ENCODE peak calls at places on chromosome 14, in eight cellular contexts. One of them, this sample, is unnamed.

GRCh38 chr14:61511558-61511924 is 183.8 kb upstream of the HIF1A start:
- DNase-seq in naive thymus-derived CD4-positive, alpha-beta T cell: no peak
- DNase-seq in head of caudate nucleus: peak
- DNase-seq in amniotic stem cell: no peak
- DNase-seq in 8988T: no peak
- DNase-seq in NCI-H524: no peak
- DNase-seq in T-helper 1 cell: no peak
- DNase-seq in aorta: no peak
- DNase-seq in this sample: no peak

GRCh38 chr14:94018308-94018707 is 7.8 kb upstream of the OTUB2 start:
- DNase-seq in naive thymus-derived CD4-positive, alpha-beta T cell: no peak
- DNase-seq in head of caudate nucleus: no peak
- DNase-seq in amniotic stem cell: no peak
- DNase-seq in 8988T: no peak
- DNase-seq in NCI-H524: peak
- DNase-seq in T-helper 1 cell: no peak
- DNase-seq in aorta: no peak
- DNase-seq in this sample: no peak

GRCh38 chr14:92495041-92495440 is 18.5 kb upstream of the RIN3 start:
- DNase-seq in naive thymus-derived CD4-positive, alpha-beta T cell: no peak
- DNase-seq in head of caudate nucleus: no peak
- DNase-seq in amniotic stem cell: peak
- DNase-seq in 8988T: no peak
- DNase-seq in NCI-H524: no peak
- DNase-seq in T-helper 1 cell: no peak
- DNase-seq in aorta: no peak
- DNase-seq in this sample: no peak

GRCh38 chr14:105903971-105904370 is 377.6 kb downstream of the TMEM121 start:
- DNase-seq in naive thymus-derived CD4-positive, alpha-beta T cell: no peak
- DNase-seq in head of caudate nucleus: no peak
- DNase-seq in amniotic stem cell: no peak
- DNase-seq in 8988T: no peak
- DNase-seq in NCI-H524: no peak
- DNase-seq in T-helper 1 cell: no peak
- DNase-seq in aorta: no peak
- DNase-seq in this sample: no peak

GRCh38 chr14:22549981-22550670 is 38.9 kb downstream of the DAD1 start:
- DNase-seq in naive thymus-derived CD4-positive, alpha-beta T cell: peak
- DNase-seq in head of caudate nucleus: no peak
- DNase-seq in amniotic stem cell: no peak
- DNase-seq in 8988T: no peak
- DNase-seq in NCI-H524: no peak
- DNase-seq in T-helper 1 cell: peak
- DNase-seq in aorta: no peak
- DNase-seq in this sample: peak

GRCh38 chr14:33728010-33728498 is 222.8 kb downstream of the EGLN3 start:
- DNase-seq in naive thymus-derived CD4-positive, alpha-beta T cell: no peak
- DNase-seq in head of caudate nucleus: no peak
- DNase-seq in amniotic stem cell: no peak
- DNase-seq in 8988T: no peak
- DNase-seq in NCI-H524: no peak
- DNase-seq in T-helper 1 cell: no peak
- DNase-seq in aorta: no peak
- DNase-seq in this sample: no peak

GRCh38 chr14:76926521-76927251 is 100.5 kb downstream of the LRRC74A start:
- DNase-seq in naive thymus-derived CD4-positive, alpha-beta T cell: peak
- DNase-seq in head of caudate nucleus: peak
- DNase-seq in amniotic stem cell: no peak
- DNase-seq in 8988T: no peak
- DNase-seq in NCI-H524: peak
- DNase-seq in T-helper 1 cell: peak
- DNase-seq in aorta: no peak
- DNase-seq in this sample: peak

GRCh38 chr14:35897616-35898111 is 71.5 kb downstream of the BRMS1L start:
- DNase-seq in naive thymus-derived CD4-positive, alpha-beta T cell: no peak
- DNase-seq in head of caudate nucleus: peak
- DNase-seq in amniotic stem cell: no peak
- DNase-seq in 8988T: no peak
- DNase-seq in NCI-H524: peak
- DNase-seq in T-helper 1 cell: no peak
- DNase-seq in aorta: no peak
- DNase-seq in this sample: no peak

GRCh38 chr14:75044760-75045159 is 6.5 kb downstream of the MLH3 start:
- DNase-seq in naive thymus-derived CD4-positive, alpha-beta T cell: no peak
- DNase-seq in head of caudate nucleus: no peak
- DNase-seq in amniotic stem cell: no peak
- DNase-seq in 8988T: no peak
- DNase-seq in NCI-H524: peak
- DNase-seq in T-helper 1 cell: no peak
- DNase-seq in aorta: no peak
- DNase-seq in this sample: no peak

GRCh38 chr14:100278702-100279101 is 27.5 kb downstream of the SLC25A29 start:
- DNase-seq in naive thymus-derived CD4-positive, alpha-beta T cell: no peak
- DNase-seq in head of caudate nucleus: no peak
- DNase-seq in amniotic stem cell: no peak
- DNase-seq in 8988T: peak
- DNase-seq in NCI-H524: no peak
- DNase-seq in T-helper 1 cell: no peak
- DNase-seq in aorta: peak
- DNase-seq in this sample: no peak

GRCh38 chr14:83147006-83147405 is 1613.4 kb upstream of the SEL1L start:
- DNase-seq in naive thymus-derived CD4-positive, alpha-beta T cell: no peak
- DNase-seq in head of caudate nucleus: no peak
- DNase-seq in amniotic stem cell: no peak
- DNase-seq in 8988T: no peak
- DNase-seq in NCI-H524: no peak
- DNase-seq in T-helper 1 cell: no peak
- DNase-seq in aorta: no peak
- DNase-seq in this sample: no peak

GRCh38 chr14:90671835-90672234 is 144.4 kb downstream of the TTC7B start:
- DNase-seq in naive thymus-derived CD4-positive, alpha-beta T cell: no peak
- DNase-seq in head of caudate nucleus: peak
- DNase-seq in amniotic stem cell: no peak
- DNase-seq in 8988T: no peak
- DNase-seq in NCI-H524: no peak
- DNase-seq in T-helper 1 cell: no peak
- DNase-seq in aorta: no peak
- DNase-seq in this sample: no peak

GRCh38 chr14:35287481-35288013 is 4.6 kb upstream of the PSMA6 start:
- DNase-seq in naive thymus-derived CD4-positive, alpha-beta T cell: no peak
- DNase-seq in head of caudate nucleus: no peak
- DNase-seq in amniotic stem cell: no peak
- DNase-seq in 8988T: no peak
- DNase-seq in NCI-H524: no peak
- DNase-seq in T-helper 1 cell: no peak
- DNase-seq in aorta: no peak
- DNase-seq in this sample: peak

GRCh38 chr14:88363624-88364023 is 21.8 kb upstream of the SPATA7 start:
- DNase-seq in naive thymus-derived CD4-positive, alpha-beta T cell: no peak
- DNase-seq in head of caudate nucleus: no peak
- DNase-seq in amniotic stem cell: no peak
- DNase-seq in 8988T: no peak
- DNase-seq in NCI-H524: no peak
- DNase-seq in T-helper 1 cell: no peak
- DNase-seq in aorta: no peak
- DNase-seq in this sample: no peak

GRCh38 chr14:44204061-44204815 is 302.8 kb downstream of the FSCB start:
- DNase-seq in naive thymus-derived CD4-positive, alpha-beta T cell: no peak
- DNase-seq in head of caudate nucleus: no peak
- DNase-seq in amniotic stem cell: no peak
- DNase-seq in 8988T: no peak
- DNase-seq in NCI-H524: no peak
- DNase-seq in T-helper 1 cell: no peak
- DNase-seq in aorta: no peak
- DNase-seq in this sample: no peak

GRCh38 chr14:59463773-59464650 is 1.2 kb downstream of the GPR135 start:
- DNase-seq in naive thymus-derived CD4-positive, alpha-beta T cell: no peak
- DNase-seq in head of caudate nucleus: peak
- DNase-seq in amniotic stem cell: no peak
- DNase-seq in 8988T: no peak
- DNase-seq in NCI-H524: no peak
- DNase-seq in T-helper 1 cell: peak
- DNase-seq in aorta: peak
- DNase-seq in this sample: no peak

GRCh38 chr14:81727243-81727642 is 193.6 kb upstream of the SEL1L start:
- DNase-seq in naive thymus-derived CD4-positive, alpha-beta T cell: no peak
- DNase-seq in head of caudate nucleus: no peak
- DNase-seq in amniotic stem cell: no peak
- DNase-seq in 8988T: no peak
- DNase-seq in NCI-H524: no peak
- DNase-seq in T-helper 1 cell: no peak
- DNase-seq in aorta: peak
- DNase-seq in this sample: no peak

GRCh38 chr14:81435578-81436295 is 35.6 kb upstream of the STON2 start:
- DNase-seq in naive thymus-derived CD4-positive, alpha-beta T cell: peak
- DNase-seq in head of caudate nucleus: peak
- DNase-seq in amniotic stem cell: no peak
- DNase-seq in 8988T: peak
- DNase-seq in NCI-H524: peak
- DNase-seq in T-helper 1 cell: no peak
- DNase-seq in aorta: peak
- DNase-seq in this sample: no peak

GRCh38 chr14:73476451-73476905 is 14.3 kb upstream of the RIOX1 start:
- DNase-seq in naive thymus-derived CD4-positive, alpha-beta T cell: no peak
- DNase-seq in head of caudate nucleus: no peak
- DNase-seq in amniotic stem cell: no peak
- DNase-seq in 8988T: no peak
- DNase-seq in NCI-H524: no peak
- DNase-seq in T-helper 1 cell: no peak
- DNase-seq in aorta: no peak
- DNase-seq in this sample: no peak

GRCh38 chr14:68810173-68811153 is 17.6 kb upstream of the ZFP36L1 start:
- DNase-seq in naive thymus-derived CD4-positive, alpha-beta T cell: no peak
- DNase-seq in head of caudate nucleus: no peak
- DNase-seq in amniotic stem cell: no peak
- DNase-seq in 8988T: no peak
- DNase-seq in NCI-H524: no peak
- DNase-seq in T-helper 1 cell: no peak
- DNase-seq in aorta: no peak
- DNase-seq in this sample: no peak